ENCODE peak calls at places on chromosomes 13 and 19, in eight cellular contexts. C is CD8-positive, alpha-beta T cell; E is heart left ventricle; P is ascending aorta; S is sigmoid colon; Z is upper lobe of right lung; L is thyroid gland; R is keratinocyte. H is an unnamed sample.

GRCh38 chr13:100668408-100668807 is 6.2 kb downstream of the TMTC4 start:
- DNase-seq in S (no peak), P (no peak), E (no peak), L (no peak), C (no peak), Z (no peak), R (no peak), H (no peak)

GRCh38 chr19:47643281-47643680 is 34.3 kb downstream of the BICRA start:
- DNase-seq in S (no peak), L (no peak), E (no peak), R (no peak), P (no peak), C (no peak), Z (no peak), H (no peak)

GRCh38 chr19:47109541-47110375 is 3.8 kb downstream of the ZC3H4 start:
- DNase-seq in C (no peak), S (no peak), E (no peak), R (no peak), P (no peak), L (no peak), Z (no peak), H (no peak)

GRCh38 chr13:66748712-66749111 is 481.4 kb downstream of the PCDH9 start:
- DNase-seq in E (no peak), S (no peak), C (no peak), R (no peak), P (no peak), L (no peak), Z (no peak), H (no peak)

GRCh38 chr13:34942732-34943674 is 933 bp downstream of the NBEA start:
- DNase-seq in C (peak; percentile 0), E (peak; percentile 53), L (peak; percentile 68), Z (peak; percentile 64), P (peak; percentile 60), R (no peak), S (peak; percentile 72), H (peak; percentile 44)

GRCh38 chr19:45152504-45153338 is 8.1 kb downstream of the NKPD1 start:
- DNase-seq in R (no peak), Z (peak; percentile 77), E (peak; percentile 64), L (peak; percentile 62), S (no peak), C (peak; percentile 14), P (no peak), H (peak; percentile 58)

GRCh38 chr19:49129238-49129583 is 9.9 kb downstream of the PPFIA3 start:
- DNase-seq in C (no peak), R (no peak), L (no peak), E (no peak), P (no peak), Z (no peak), S (no peak), H (no peak)

GRCh38 chr13:45219123-45219891 is 18.5 kb upstream of the KCTD4 start:
- DNase-seq in S (no peak), C (no peak), L (no peak), R (no peak), Z (no peak), E (no peak), P (no peak), H (no peak)

GRCh38 chr13:46567671-46568070 is 14.7 kb downstream of the LRCH1 start:
- DNase-seq in C (no peak), P (no peak), R (no peak), Z (no peak), S (no peak), E (no peak), L (no peak), H (no peak)

GRCh38 chr19:662207-662961 is 630 bp downstream of the RNF126 start:
- DNase-seq in P (no peak), R (no peak), E (peak; percentile 50), S (peak; percentile 75), Z (peak; percentile 84), C (peak; percentile 30), L (peak; percentile 48), H (peak; percentile 68)

GRCh38 chr19:15418112-15418587 is 638 bp downstream of the AKAP8L start:
- DNase-seq in S (peak; percentile 78), P (no peak), Z (no peak), R (no peak), C (no peak), E (peak; percentile 57), L (peak; percentile 48), H (no peak)

GRCh38 chr19:58009666-58010301 is 7.2 kb upstream of the ZNF606 start:
- DNase-seq in P (peak; percentile 83), R (peak; percentile 38), E (peak; percentile 90), C (no peak), L (peak; percentile 95), Z (peak; percentile 73), S (peak; percentile 89), H (peak; percentile 72)

GRCh38 chr19:28595722-28596121 is 617.2 kb downstream of the UQCRFS1 start:
- DNase-seq in R (no peak), C (no peak), Z (no peak), P (no peak), S (no peak), E (no peak), L (no peak), H (no peak)
- H3K27me3 ChIP-seq in R (no peaks in the 10 kb centered on the region), C (no peaks in the 10 kb centered on the region), Z (no peaks in the 10 kb centered on the region), P (no peaks in the 10 kb centered on the region), S (no peaks in the 10 kb centered on the region), E (no peaks in the 10 kb centered on the region), L (no peaks in the 10 kb centered on the region), H (no peaks in the 10 kb centered on the region)

GRCh38 chr13:33639158-33639557 is 178.8 kb upstream of the RFC3 start:
- DNase-seq in S (peak; percentile 86), C (no peak), P (no peak), L (no peak), R (no peak), E (peak; percentile 45), Z (no peak), H (no peak)

GRCh38 chr13:33633701-33634525 is 184.0 kb upstream of the RFC3 start:
- DNase-seq in C (no peak), E (no peak), L (no peak), S (no peak), Z (no peak), P (no peak), R (peak; percentile 95), H (no peak)

GRCh38 chr13:33636955-33637670 is 180.8 kb upstream of the RFC3 start:
- DNase-seq in P (no peak), E (no peak), Z (no peak), C (no peak), R (no peak), L (no peak), S (no peak), H (no peak)

GRCh38 chr13:33637978-33638743 is 179.8 kb upstream of the RFC3 start:
- DNase-seq in R (no peak), L (no peak), C (no peak), Z (no peak), E (no peak), P (no peak), S (no peak), H (no peak)

GRCh38 chr13:33634526-33635111 is 183.3 kb upstream of the RFC3 start:
- DNase-seq in S (no peak), Z (no peak), P (no peak), L (peak; percentile 77), C (no peak), E (peak; percentile 43), R (no peak), H (no peak)
- H3K4me3 ChIP-seq in S (no peak overlapping the region), Z (no peak overlapping the region), P (no peak overlapping the region), L (no peak overlapping the region), C (no peak overlapping the region), E (no peak overlapping the region), R (no peak overlapping the region), H (no peak overlapping the region)

DNA sequence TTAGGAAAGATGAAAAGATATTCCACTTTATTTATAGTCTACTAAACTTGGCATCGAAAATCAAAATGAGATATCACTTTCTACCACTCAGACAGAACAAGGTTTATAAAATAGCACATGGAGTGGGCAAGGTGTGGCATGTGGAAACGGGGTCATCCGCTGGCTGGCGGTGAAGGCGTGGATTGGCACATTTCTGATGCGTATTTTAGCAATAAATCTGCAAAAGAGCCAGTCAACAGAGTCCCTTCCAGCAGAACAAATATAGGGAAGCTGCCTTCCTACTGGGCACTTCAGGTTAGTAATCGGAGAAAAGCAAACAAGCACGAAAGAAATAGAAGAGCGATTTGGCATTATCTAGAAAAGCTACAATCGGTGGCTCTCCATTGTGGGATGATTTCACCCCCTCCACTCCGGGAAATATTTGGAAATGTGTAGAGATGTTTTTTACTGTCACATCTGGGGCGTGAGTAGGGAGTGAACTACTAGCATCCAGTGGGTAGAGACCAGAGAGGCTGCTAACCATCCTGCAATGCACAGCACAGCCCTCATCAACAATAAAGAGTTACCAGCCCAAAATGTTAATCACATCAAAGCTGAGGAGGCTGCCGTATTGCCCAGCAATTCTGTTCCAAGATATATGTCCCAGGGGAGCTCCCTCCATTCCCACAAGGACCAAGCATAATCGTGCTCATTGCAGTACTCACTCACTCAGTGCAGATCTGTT is 116.1 kb upstream of the PEG3 start:
- DNase-seq in R (no peak), S (no peak), C (no peak), E (no peak), P (no peak), Z (no peak), L (no peak), H (no peak)
- H3K27ac ChIP-seq in R (no peak overlapping the region), S (no peak overlapping the region), C (no peak overlapping the region), E (no peak overlapping the region), P (no peak overlapping the region), Z (no peak overlapping the region), L (no peak overlapping the region), H (no peak overlapping the region)

GRCh38 chr13:111095911-111096501 is 19.1 kb upstream of the ARHGEF7 start:
- DNase-seq in P (no peak), L (no peak), S (no peak), R (no peak), C (no peak), Z (no peak), E (no peak), H (no peak)
- H3K27me3 ChIP-seq in P (no peaks in the 10 kb centered on the region), L (no peaks in the 10 kb centered on the region), S (peaks cover 2% of the 10 kb centered on the region), R (peaks cover 56% of the 10 kb centered on the region), C (peaks cover 10% of the 10 kb centered on the region), Z (peaks cover 14% of the 10 kb centered on the region), E (no peaks in the 10 kb centered on the region), H (peaks cover 31% of the 10 kb centered on the region)

DNA sequence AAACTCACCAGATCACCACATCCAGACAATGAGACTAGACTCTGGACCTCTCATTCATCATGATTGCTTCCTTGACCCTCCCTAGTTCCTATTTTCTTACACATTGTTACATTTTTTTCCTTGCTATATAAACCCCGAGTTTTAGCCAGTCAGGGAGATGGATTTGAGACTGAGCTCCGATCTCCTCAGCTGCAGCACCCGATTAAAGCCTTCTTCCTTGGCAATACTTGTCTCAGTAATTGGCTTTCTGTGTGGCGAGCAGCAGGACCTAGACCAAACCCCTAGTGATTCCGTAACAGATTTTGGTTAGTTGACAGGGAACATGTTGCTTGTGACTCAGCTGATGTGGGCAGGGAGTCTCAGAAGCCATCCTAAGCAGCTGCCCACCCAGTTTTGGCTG is 44.0 kb downstream of the SUCLA2 start:
- DNase-seq in P (no peak), L (no peak), S (no peak), Z (no peak), R (no peak), E (no peak), C (no peak), H (no peak)
- H3K4me3 ChIP-seq in P (no peak overlapping the region), L (no peak overlapping the region), S (no peak overlapping the region), Z (no peak overlapping the region), R (no peak overlapping the region), E (no peak overlapping the region), C (no peak overlapping the region), H (no peak overlapping the region)

H was measured in stomach.